ENCODE peak calls at places on chromosomes 3 and 15, in six cellular contexts. R is PC-9, C is AG09319, H is AG09309, E is Caco-2, G is breast epithelium. S is an unnamed sample.

GRCh38 chr3:109369510-109369909 is 32.2 kb upstream of the DPPA4 start:
- DNase-seq in C (no peak), H (no peak), R (no peak), E (no peak), G (no peak), S (no peak)

GRCh38 chr3:12961007-12961725 is 112.1 kb downstream of the IQSEC1 start:
- DNase-seq in C (no peak), H (no peak), E (no peak), R (no peak), G (no peak), S (no peak)

GRCh38 chr3:127844326-127844942 is 22.1 kb upstream of the MGLL start:
- DNase-seq in E (no peak), R (no peak), G (no peak), H (no peak), C (no peak), S (no peak)

GRCh38 chr3:184765730-184766074 is 46.3 kb upstream of the VPS8 start:
- DNase-seq in E (no peak), C (no peak), G (no peak), R (peak; percentile 60), H (no peak), S (peak; percentile 77)

GRCh38 chr3:93973160-93974126 is at the start of gene PROS1:
- DNase-seq in R (peak; percentile 55), C (peak; percentile 62), H (peak; percentile 23), E (peak; percentile 81), G (peak; percentile 61), S (no peak)

GRCh38 chr15:27359586-27359985 is 388.6 kb downstream of the GABRG3 start:
- DNase-seq in C (no peak), H (no peak), E (no peak), R (no peak), G (no peak), S (no peak)

GRCh38 chr3:127351350-127351749 is 63.5 kb upstream of the PRR20G start:
- DNase-seq in C (no peak), R (no peak), H (no peak), G (no peak), E (no peak), S (no peak)

GRCh38 chr3:123082370-123083065 is 15.7 kb downstream of the PDIA5 start:
- DNase-seq in C (no peak), E (no peak), G (no peak), H (no peak), R (no peak), S (no peak)

GRCh38 chr3:111809196-111809595 is 49.9 kb upstream of the PHLDB2 start:
- DNase-seq in G (no peak), H (peak; percentile 27), E (no peak), R (peak; percentile 26), C (no peak), S (no peak)

GRCh38 chr15:96130734-96131133 is 199.8 kb upstream of the NR2F2 start:
- DNase-seq in E (no peak), H (no peak), C (no peak), R (no peak), G (no peak), S (no peak)

GRCh38 chr3:79767953-79768282 is at the start of gene ROBO1:
- DNase-seq in R (no peak), H (no peak), E (no peak), G (no peak), C (no peak), S (no peak)

GRCh38 chr3:55461896-55462295 is 25.2 kb downstream of the WNT5A start:
- DNase-seq in C (no peak), G (no peak), E (no peak), H (no peak), R (no peak), S (no peak)

GRCh38 chr15:25735550-25736384 is 127.4 kb downstream of the ATP10A start:
- DNase-seq in R (no peak), C (no peak), G (no peak), E (no peak), H (no peak), S (no peak)

GRCh38 chr3:1082024-1082633 is 10.7 kb upstream of the CNTN6 start:
- DNase-seq in E (peak; percentile 44), G (peak; percentile 36), R (peak; percentile 3), C (no peak), H (no peak), S (no peak)
- TF ChIP-seq CTCF in E (peak; percentile 73), G (peak; percentile 60), R (peak; percentile 49), C (peak; percentile 50), H (peak; percentile 57), S (peak; percentile 86)

GRCh38 chr3:57646723-57647122 is 46.2 kb downstream of the DENND6A start:
- DNase-seq in R (peak; percentile 3), H (peak; percentile 29), C (no peak), G (no peak), E (no peak), S (peak; percentile 32)
- TF ChIP-seq CTCF in R (no peak), H (peak; percentile 29), C (peak; percentile 25), G (no peak), E (no peak), S (no peak)

GRCh38 chr3:1087066-1087555 is 5.7 kb upstream of the CNTN6 start:
- DNase-seq in G (peak; percentile 83), H (peak; percentile 59), E (no peak), C (peak; percentile 28), R (no peak), S (peak; percentile 25)
- TF ChIP-seq CTCF in G (peak; percentile 23), H (no peak), E (no peak), C (no peak), R (no peak), S (no peak)

DNA sequence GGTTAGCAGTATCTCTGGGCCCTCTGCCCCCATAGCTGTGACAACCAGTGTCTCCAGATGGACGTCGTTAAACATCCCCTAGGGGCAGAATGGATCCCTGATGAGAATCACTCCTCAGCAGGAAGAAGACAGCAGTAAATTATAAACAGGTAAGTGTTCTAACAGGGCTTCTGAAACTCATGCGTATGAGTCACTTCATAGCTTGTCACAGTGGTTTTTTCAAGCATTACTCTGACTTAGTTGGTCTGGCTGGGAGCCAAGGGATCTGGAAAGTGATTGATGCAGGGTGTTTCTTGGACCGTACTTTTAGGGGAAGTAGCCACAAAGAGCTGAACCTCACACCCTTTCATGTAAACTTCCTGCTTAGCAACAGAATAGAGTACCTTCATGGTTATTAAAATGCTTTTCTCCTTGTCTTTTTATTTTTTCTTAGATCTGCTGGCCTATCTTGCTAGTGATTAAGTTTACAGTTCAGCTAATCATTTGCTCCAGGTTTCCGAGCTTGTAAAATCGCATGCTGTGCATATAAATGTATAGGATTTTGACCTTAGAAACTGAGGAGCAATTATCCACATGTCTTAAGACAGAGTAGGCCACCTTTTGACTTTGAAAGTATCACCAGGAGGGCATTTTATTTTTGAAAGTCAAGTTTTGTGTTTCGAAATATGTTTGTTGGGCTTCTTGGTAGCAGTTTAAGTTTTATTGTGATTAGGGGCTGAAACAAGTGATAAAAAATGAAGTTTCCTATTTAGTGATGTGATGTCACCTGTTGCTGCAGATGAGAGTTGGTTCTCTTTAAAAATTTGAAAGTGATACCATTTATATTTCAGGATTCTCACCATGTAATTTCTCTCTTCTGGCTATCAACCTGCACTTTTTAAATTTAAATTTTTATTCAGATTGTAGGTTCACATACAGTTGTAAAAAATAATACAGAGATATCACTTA is 333.9 kb downstream of the PTPRG start:
- DNase-seq in R (peak; percentile 74), H (peak; percentile 57), C (peak; percentile 51), E (peak; percentile 41), G (peak; percentile 54), S (peak; percentile 84)
- TF ChIP-seq CTCF in R (no peak), H (no peak), C (no peak), E (no peak), G (no peak), S (no peak)

GRCh38 chr3:36923981-36924747 is 20.7 kb downstream of the TRANK1 start:
- DNase-seq in C (no peak), R (no peak), H (no peak), E (no peak), G (no peak), S (no peak)

GRCh38 chr3:36920884-36921567 is 23.8 kb downstream of the TRANK1 start:
- DNase-seq in H (no peak), E (no peak), C (no peak), R (no peak), G (no peak), S (no peak)

GRCh38 chr3:36926292-36926897 is 18.5 kb downstream of the TRANK1 start:
- DNase-seq in G (no peak), E (no peak), C (no peak), H (no peak), R (no peak), S (no peak)

GRCh38 chr3:36924748-36925521 is 19.9 kb downstream of the TRANK1 start:
- DNase-seq in C (no peak), H (no peak), G (no peak), R (no peak), E (no peak), S (no peak)

DNA sequence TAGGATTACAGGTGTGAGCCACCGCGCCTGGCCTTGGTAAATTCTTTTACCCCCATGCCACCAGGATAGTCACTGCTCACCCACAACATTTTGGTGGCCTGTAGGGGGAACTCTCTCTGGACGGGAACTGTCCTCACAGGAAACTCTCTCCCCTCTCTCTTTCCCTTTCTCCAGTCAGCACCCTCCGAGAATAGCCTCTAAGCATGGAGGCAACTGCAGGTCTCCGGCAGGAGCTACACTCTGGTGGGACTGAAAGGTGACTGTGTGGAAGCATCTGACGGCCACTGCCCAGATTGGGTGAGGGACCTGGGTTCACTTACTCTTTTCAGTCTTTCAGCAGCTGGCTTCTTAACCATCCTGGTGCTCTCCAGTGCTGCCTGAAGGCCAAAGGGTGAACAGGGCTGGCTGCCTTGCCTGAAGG is 21.3 kb downstream of the TRANK1 start:
- DNase-seq in H (no peak), C (no peak), G (no peak), E (no peak), R (no peak), S (no peak)
- TF ChIP-seq CTCF in H (peak; percentile 33), C (no peak), G (no peak), E (no peak), R (no peak), S (no peak)

GRCh38 chr3:30751610-30752299 is 142.7 kb downstream of the GADL1 start:
- DNase-seq in G (no peak), R (no peak), H (no peak), C (peak; percentile 15), E (peak; percentile 51), S (no peak)
- TF ChIP-seq CTCF in G (no peak), R (peak; percentile 21), H (peak; percentile 24), C (peak; percentile 39), E (peak; percentile 43), S (peak; percentile 55)

S was measured in keratinocyte.